ENCODE peak calls at places on chromosomes 5 and 9, in seven cellular contexts. M is body of pancreas, Z is iPS DF 6.9, H is SK-N-SH, K is endothelial cell of umbilical vein, N is K562, D is lung. O is an unnamed sample.

GRCh38 chr5:136811086-136811485 is 445.7 kb upstream of the TRPC7 start:
- DNase-seq in H (no peak), Z (no peak), M (no peak), N (no peak), K (peak; percentile 10), D (no peak), O (no peak)

GRCh38 chr5:75659791-75660453 is 48.7 kb downstream of the ANKDD1B start:
- DNase-seq in K (no peak), Z (no peak), N (no peak), D (no peak), H (no peak), M (no peak), O (no peak)

GRCh38 chr5:123964916-123965315 is 452.9 kb downstream of the CSNK1G3 start:
- DNase-seq in M (no peak), N (no peak), K (no peak), H (no peak), Z (no peak), D (no peak), O (no peak)

GRCh38 chr5:147452137-147452838 is 57.6 kb downstream of the DPYSL3 start:
- DNase-seq in N (no peak), Z (peak; percentile 45), H (peak; percentile 20), D (no peak), K (no peak), M (no peak), O (peak; percentile 45)

GRCh38 chr9:70954126-70954525 is 167.3 kb downstream of the TRPM3 start:
- DNase-seq in D (no peak), H (no peak), K (peak; percentile 6), M (no peak), Z (no peak), N (no peak), O (peak; percentile 54)

GRCh38 chr9:13033959-13034695 is 245.4 kb downstream of the MPDZ start:
- DNase-seq in H (peak; percentile 87), Z (peak; percentile 54), K (peak; percentile 75), N (peak; percentile 43), D (peak; percentile 50), M (peak; percentile 71), O (peak; percentile 80)

GRCh38 chr9:131733601-131734061 is 6.2 kb downstream of the RAPGEF1 start:
- DNase-seq in M (peak; percentile 67), K (peak; percentile 97), D (no peak), H (peak; percentile 70), N (peak; percentile 29), Z (no peak), O (no peak)

GRCh38 chr5:67844937-67845336 is 370.6 kb upstream of the PIK3R1 start:
- DNase-seq in K (no peak), N (no peak), D (no peak), H (no peak), Z (no peak), M (no peak), O (no peak)

GRCh38 chr9:127754761-127755557 is 19.9 kb upstream of the TOR2A start:
- DNase-seq in N (no peak), Z (no peak), H (peak; percentile 97), D (no peak), K (no peak), M (no peak), O (no peak)

GRCh38 chr5:150611026-150611425 is 29.4 kb upstream of the SYNPO start:
- DNase-seq in N (no peak), Z (no peak), M (no peak), H (no peak), D (no peak), K (no peak), O (no peak)
- H3K4me1 ChIP-seq in N (no peaks in the 10 kb centered on the region), Z (peaks cover 3% of the 10 kb centered on the region), M (peaks cover 48% of the 10 kb centered on the region), H (no peaks in the 10 kb centered on the region), D (peaks cover 41% of the 10 kb centered on the region), K (peaks cover 27% of the 10 kb centered on the region), O (peaks cover 3% of the 10 kb centered on the region)

GRCh38 chr9:129933709-129934586 is 98.7 kb downstream of the USP20 start:
- DNase-seq in N (no peak), M (no peak), H (peak; percentile 49), K (no peak), Z (no peak), D (no peak), O (no peak)

GRCh38 chr9:129933215-129933614 is 98.0 kb downstream of the USP20 start:
- DNase-seq in N (no peak), K (peak; percentile 22), H (peak; percentile 11), Z (no peak), D (no peak), M (no peak), O (no peak)

GRCh38 chr9:129929467-129930125 is 94.3 kb downstream of the USP20 start:
- DNase-seq in M (no peak), K (no peak), N (no peak), H (no peak), Z (no peak), D (no peak), O (no peak)

GRCh38 chr9:129930743-129931142 is 95.5 kb downstream of the USP20 start:
- DNase-seq in D (no peak), N (no peak), K (no peak), M (no peak), Z (no peak), H (no peak), O (no peak)

DNA sequence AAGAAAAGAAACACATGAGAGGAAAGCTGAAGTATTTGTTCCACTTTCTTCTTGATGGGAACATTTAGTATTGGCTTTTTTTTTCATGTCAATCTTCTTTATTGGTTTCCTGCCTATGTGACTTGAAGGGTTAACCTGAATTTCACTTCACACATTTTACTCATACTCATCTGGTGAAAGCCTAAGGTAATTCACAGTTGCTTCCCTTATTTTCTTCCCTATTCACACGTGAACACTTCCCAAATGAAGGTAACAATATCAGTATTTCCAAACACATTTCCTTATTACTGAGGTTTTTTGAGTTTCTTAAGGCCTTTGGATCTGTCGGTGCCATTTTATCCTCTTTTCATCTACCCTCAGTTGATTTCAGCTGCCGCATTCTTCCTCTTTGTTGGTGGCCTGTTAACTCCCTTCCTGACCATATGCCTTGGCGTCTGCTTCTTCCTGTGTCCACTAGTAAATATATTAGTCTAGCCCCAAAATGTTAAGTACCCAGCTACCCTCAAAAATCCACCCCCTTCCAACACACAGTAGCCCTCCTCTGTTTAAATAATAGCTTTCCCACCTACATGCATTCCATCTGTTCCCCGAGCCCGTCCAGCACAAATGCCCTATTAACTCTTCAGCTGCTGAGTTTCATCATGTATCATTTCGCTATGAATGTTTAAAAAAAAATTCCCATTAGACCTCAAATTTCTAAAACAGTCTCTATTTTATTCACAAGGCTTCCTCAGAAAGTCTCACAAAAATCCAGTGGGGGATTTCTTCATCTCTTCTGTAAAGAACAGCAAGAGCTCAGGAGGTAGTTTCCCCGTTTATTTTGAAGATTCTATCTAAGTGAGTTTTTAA is 97.3 kb downstream of the USP20 start:
- DNase-seq in N (no peak), M (no peak), Z (no peak), D (no peak), H (peak; percentile 8), K (peak; percentile 53), O (no peak)
- H3K4me3 ChIP-seq in N (no peak overlapping the region), M (no peak overlapping the region), Z (no peak overlapping the region), D (no peak overlapping the region), H (no peak overlapping the region), K (no peak overlapping the region), O (no peak overlapping the region)

DNA sequence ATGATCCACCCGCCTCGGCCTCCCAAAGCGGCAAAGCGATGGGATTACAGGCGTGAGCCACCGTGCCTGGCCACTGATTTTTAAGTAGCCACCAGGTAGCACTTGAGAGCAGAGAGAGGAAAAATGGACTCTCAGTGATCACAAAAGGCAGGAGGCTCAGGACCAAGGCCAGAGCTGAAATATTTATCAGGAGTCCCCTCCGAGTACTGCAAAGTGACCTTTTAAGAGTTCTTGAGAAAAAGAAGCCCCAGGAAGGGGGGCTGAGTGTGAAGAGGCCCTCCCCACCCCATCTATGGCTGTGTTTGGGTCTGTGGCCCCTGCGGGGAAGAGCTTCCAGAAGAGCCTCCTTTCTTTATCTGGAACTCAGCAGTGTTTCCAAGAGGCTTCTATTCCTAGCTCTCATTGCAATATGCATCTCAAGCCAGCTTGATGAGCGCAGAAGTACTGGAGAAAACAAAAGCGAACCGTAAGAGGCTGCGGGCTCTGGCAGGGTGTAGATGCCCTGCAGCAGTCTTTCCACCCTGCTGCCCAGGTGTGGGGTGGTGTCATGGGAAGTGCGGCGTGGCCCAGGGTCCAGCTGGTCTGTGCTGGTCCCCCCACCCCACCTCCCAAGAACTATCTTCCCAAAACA is 75.5 kb upstream of the CDK20 start:
- DNase-seq in M (no peak), Z (no peak), N (no peak), H (no peak), D (no peak), K (no peak), O (no peak)
- H3K9me3 ChIP-seq in M (no peaks in the 10 kb centered on the region), Z (no peaks in the 10 kb centered on the region), N (no peaks in the 10 kb centered on the region), H (no peaks in the 10 kb centered on the region), D (peaks cover under 1% of the 10 kb centered on the region), K (no peaks in the 10 kb centered on the region), O (no peaks in the 10 kb centered on the region)

DNA sequence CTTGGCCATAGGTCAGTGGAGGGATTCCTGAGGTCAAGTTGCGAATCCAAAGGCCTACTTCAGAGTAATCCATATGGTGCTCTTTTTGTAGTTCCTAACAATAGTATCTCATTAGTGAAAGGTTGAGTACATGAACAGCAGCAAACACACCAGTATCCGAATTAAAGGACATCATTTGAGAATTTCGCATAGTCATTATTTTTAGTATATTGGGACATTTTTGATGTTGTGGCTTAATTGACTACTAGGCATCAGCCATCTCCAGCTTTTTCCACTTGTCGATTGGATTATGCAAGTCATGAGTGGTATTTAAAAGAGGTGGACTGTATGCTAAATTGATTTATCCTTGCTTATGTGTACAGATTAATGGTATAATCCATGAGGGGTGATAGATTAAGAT is 23.7 kb downstream of the MAP3K1 start:
- DNase-seq in H (no peak), M (no peak), Z (no peak), D (no peak), K (no peak), N (no peak), O (no peak)
- H3K4me1 ChIP-seq in H (no peaks in the 10 kb centered on the region), M (peaks cover 71% of the 10 kb centered on the region), Z (peaks cover 1% of the 10 kb centered on the region), D (peaks cover 4% of the 10 kb centered on the region), K (peaks cover 17% of the 10 kb centered on the region), N (peaks cover 8% of the 10 kb centered on the region), O (peaks cover 9% of the 10 kb centered on the region)

GRCh38 chr9:98040212-98040611 is 16.3 kb upstream of the NANS start:
- DNase-seq in N (no peak), D (no peak), H (no peak), M (no peak), Z (no peak), K (no peak), O (no peak)
- H3K4me3 ChIP-seq in N (no peak overlapping the region), D (no peak overlapping the region), H (no peak overlapping the region), M (no peak overlapping the region), Z (no peak overlapping the region), K (no peak overlapping the region), O (no peak overlapping the region)

O was measured in HAP-1.